ENCODE peak calls at places on chromosomes 5 and 9, in six cellular contexts. U is spleen, S is adipocyte, V is mucosa of descending colon, D is esophagus squamous epithelium, Q is Caco-2. I is an unnamed sample. For H3K36me3, the result is how much of the 10 kb centered on the place peaks cover.

GRCh38 chr5:179272326-179273073 is 72.8 kb downstream of the ADAMTS2 start:
- DNase-seq in U (peak), S (no peak), V (peak), D (no peak), Q (peak), I (no peak)

GRCh38 chr5:140338336-140338735 is 8.1 kb downstream of the HBEGF start:
- DNase-seq in U (no peak), S (no peak), V (no peak), D (no peak), Q (no peak), I (peak)

GRCh38 chr5:168734657-168735344 is 155.6 kb upstream of the PANK3 start:
- DNase-seq in U (no peak), S (no peak), V (no peak), D (no peak), Q (no peak), I (peak)

GRCh38 chr9:534886-535285 is 306.6 kb upstream of the DMRT1 start:
- DNase-seq in U (no peak), S (no peak), V (no peak), D (no peak), Q (no peak), I (peak)

GRCh38 chr5:27855491-27855890 is 817.1 kb upstream of the CDH9 start:
- DNase-seq in U (no peak), S (no peak), V (no peak), D (no peak), Q (no peak), I (no peak)

GRCh38 chr5:133406208-133406607 is 206.1 kb downstream of the FSTL4 start:
- DNase-seq in U (no peak), S (no peak), V (no peak), D (no peak), Q (no peak), I (no peak)

GRCh38 chr5:132496631-132497487 is 6.3 kb upstream of the IRF1 start:
- DNase-seq in U (peak), S (peak), V (peak), D (peak), Q (peak), I (peak)

GRCh38 chr9:132401791-132402190 is 4.8 kb downstream of the TTF1 start:
- DNase-seq in U (no peak), S (no peak), V (no peak), D (no peak), Q (no peak), I (no peak)

GRCh38 chr9:137802521-137803243 is 74.9 kb upstream of the CACNA1B start:
- DNase-seq in U (no peak), S (no peak), V (no peak), D (no peak), Q (no peak), I (no peak)
- H3K36me3 ChIP-seq in U (half or more), S (half or more), V (under half), D (under half), Q (under half), I (under half)

DNA sequence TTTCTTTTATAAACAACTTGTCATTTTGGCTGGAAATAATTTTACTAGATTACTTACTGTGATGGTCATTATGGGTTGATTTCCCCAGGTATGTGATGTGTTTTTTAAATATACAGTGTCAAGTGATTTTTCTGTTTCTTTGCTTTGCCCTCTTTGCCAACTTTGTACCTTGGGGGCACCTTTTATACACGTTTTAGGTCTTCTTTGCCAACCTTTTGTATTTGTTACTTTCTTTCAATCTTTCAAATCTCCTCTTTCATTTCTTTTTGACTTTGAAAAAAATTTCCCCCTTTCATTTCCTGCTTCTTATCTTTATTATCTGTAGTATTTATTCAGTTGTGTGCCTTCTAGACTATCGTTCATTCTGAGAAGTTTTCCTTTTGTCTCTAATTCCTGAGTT is 65.4 kb upstream of the DHFR start:
- DNase-seq in U (no peak), S (no peak), V (no peak), D (no peak), Q (no peak), I (no peak)
- H3K36me3 ChIP-seq in U (half or more), S (under half), V (under half), D (under half), Q (under half), I (under half)

GRCh38 chr9:122875523-122875922 is 29.6 kb downstream of the RC3H2 start:
- DNase-seq in U (no peak), S (no peak), V (no peak), D (no peak), Q (no peak), I (no peak)
- H3K36me3 ChIP-seq in U (half or more), S (half or more), V (under half), D (under half), Q (under half), I (half or more)

GRCh38 chr9:4713849-4714248 is 27.2 kb downstream of the AK3 start:
- DNase-seq in U (no peak), S (no peak), V (no peak), D (no peak), Q (no peak), I (no peak)

GRCh38 chr9:4718911-4719310 is 22.1 kb downstream of the AK3 start:
- DNase-seq in U (no peak), S (no peak), V (no peak), D (no peak), Q (no peak), I (no peak)

GRCh38 chr9:4717815-4718214 is 23.2 kb downstream of the AK3 start:
- DNase-seq in U (no peak), S (no peak), V (no peak), D (no peak), Q (no peak), I (no peak)

GRCh38 chr9:4714266-4715016 is 26.6 kb downstream of the AK3 start:
- DNase-seq in U (no peak), S (no peak), V (no peak), D (no peak), Q (no peak), I (no peak)

DNA sequence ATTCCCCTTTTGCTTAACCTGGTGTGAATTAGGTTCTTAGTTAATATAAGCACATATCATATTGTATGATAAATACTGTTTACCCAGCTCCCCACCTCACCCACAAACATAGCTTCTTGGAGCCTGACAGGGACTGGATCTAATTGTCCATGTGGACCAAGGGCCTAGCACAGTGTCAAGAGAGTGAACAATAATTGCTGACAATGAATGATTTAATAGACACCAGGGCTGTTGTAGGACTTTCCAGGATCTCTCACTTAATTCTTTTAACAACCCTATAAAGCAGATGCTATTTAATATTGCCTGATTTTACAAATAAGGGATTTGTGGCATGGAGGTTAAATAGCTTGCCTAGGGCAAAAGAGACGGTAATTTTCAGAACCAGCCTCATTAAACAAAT is 24.8 kb downstream of the AK3 start:
- DNase-seq in U (no peak), S (no peak), V (no peak), D (no peak), Q (no peak), I (no peak)
- H3K36me3 ChIP-seq in U (half or more), S (half or more), V (under half), D (under half), Q (under half), I (under half)

DNA sequence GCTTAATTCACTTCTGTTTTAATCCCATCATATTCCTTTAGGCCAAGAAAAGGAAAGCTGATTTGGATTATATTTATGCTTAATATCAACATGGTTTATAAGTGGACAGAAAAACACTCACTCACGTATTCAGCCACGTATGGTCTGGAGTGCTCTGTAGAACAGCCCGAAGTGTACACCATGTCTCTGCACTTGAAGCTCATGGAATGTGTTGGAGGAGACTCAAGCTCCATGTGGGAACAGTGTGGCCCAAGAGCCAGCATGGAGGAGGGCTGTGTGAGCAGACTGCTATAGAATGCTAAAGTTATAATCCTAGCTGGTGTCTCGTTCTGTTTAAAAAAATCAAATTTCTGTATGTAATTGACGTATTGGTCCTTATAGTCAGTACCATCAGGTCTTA is 32.9 kb downstream of the OTULINL start:
- DNase-seq in U (no peak), S (no peak), V (no peak), D (no peak), Q (no peak), I (no peak)
- H3K36me3 ChIP-seq in U (half or more), S (under half), V (under half), D (under half), Q (under half), I (under half)

GRCh38 chr9:87702921-87703320 is 23.0 kb upstream of the CTSL start:
- DNase-seq in U (no peak), S (no peak), V (no peak), D (no peak), Q (no peak), I (no peak)

GRCh38 chr9:87703636-87704276 is 22.2 kb upstream of the CTSL start:
- DNase-seq in U (no peak), S (no peak), V (no peak), D (no peak), Q (no peak), I (no peak)

GRCh38 chr9:87699835-87700234 is 26.1 kb upstream of the CTSL start:
- DNase-seq in U (no peak), S (no peak), V (no peak), D (no peak), Q (no peak), I (no peak)

GRCh38 chr9:87701491-87701890 is 24.4 kb upstream of the CTSL start:
- DNase-seq in U (no peak), S (no peak), V (no peak), D (no peak), Q (no peak), I (no peak)

GRCh38 chr9:87701931-87702421 is 23.9 kb upstream of the CTSL start:
- DNase-seq in U (no peak), S (peak), V (no peak), D (no peak), Q (no peak), I (no peak)
- H3K36me3 ChIP-seq in U (half or more), S (under half), V (under half), D (under half), Q (under half), I (half or more)